ENCODE peak calls at places on chromosomes 11 and 22, in six cellular contexts. A, W, B, O, N and V are unnamed samples. For H3K9me3, the result is how much of the 10 kb centered on the place peaks cover.

GRCh38 chr11:130932086-130932712 is 15.9 kb upstream of the SNX19 start:
- DNase-seq in A (no peak), W (no peak), B (no peak), O (no peak), N (no peak), V (no peak)

GRCh38 chr11:63536669-63537292 is at the start of gene PLAAT4:
- DNase-seq in A (no peak), W (peak), B (peak), O (peak), N (no peak), V (no peak)

GRCh38 chr11:128584253-128584652 is 3.1 kb downstream of the ETS1 start:
- DNase-seq in A (no peak), W (no peak), B (no peak), O (no peak), N (no peak), V (no peak)

GRCh38 chr11:130157840-130158239 is 1.7 kb upstream of the ST14 start:
- DNase-seq in A (no peak), W (no peak), B (no peak), O (no peak), N (no peak), V (no peak)

GRCh38 chr22:17938484-17938924 is 85.9 kb downstream of the MICAL3 start:
- DNase-seq in A (no peak), W (peak), B (peak), O (no peak), N (no peak), V (no peak)

GRCh38 chr11:64355078-64355940 is 3.7 kb upstream of the RPS6KA4 start:
- DNase-seq in A (no peak), W (peak), B (peak), O (peak), N (no peak), V (peak)

GRCh38 chr22:26585104-26585790 is 4.7 kb downstream of the TPST2 start:
- DNase-seq in A (no peak), W (peak), B (peak), O (peak), N (no peak), V (peak)

GRCh38 chr11:100562102-100562501 is 125.0 kb upstream of the ARHGAP42 start:
- DNase-seq in A (no peak), W (peak), B (no peak), O (peak), N (no peak), V (no peak)

GRCh38 chr11:875203-875602 is 32.6 kb downstream of the TSPAN4 start:
- DNase-seq in A (no peak), W (no peak), B (no peak), O (no peak), N (no peak), V (no peak)

GRCh38 chr11:44625759-44626523 is 60.5 kb downstream of the CD82 start:
- DNase-seq in A (peak), W (no peak), B (peak), O (no peak), N (no peak), V (no peak)

GRCh38 chr11:42967653-42968052 is 344.1 kb upstream of the API5 start:
- DNase-seq in A (no peak), W (no peak), B (no peak), O (no peak), N (no peak), V (no peak)

GRCh38 chr22:40449676-40450035 is 79.3 kb downstream of the SGSM3 start:
- DNase-seq in A (no peak), W (no peak), B (no peak), O (peak), N (no peak), V (no peak)

GRCh38 chr11:134513585-134514120 is 101.6 kb upstream of the B3GAT1 start:
- DNase-seq in A (no peak), W (no peak), B (no peak), O (no peak), N (no peak), V (peak)

GRCh38 chr11:107859459-107860239 is 1.1 kb upstream of the SLC35F2 start:
- DNase-seq in A (no peak), W (peak), B (peak), O (peak), N (no peak), V (peak)

GRCh38 chr11:132030896-132031295 is 660.5 kb downstream of the NTM start:
- DNase-seq in A (no peak), W (no peak), B (no peak), O (no peak), N (no peak), V (no peak)

GRCh38 chr11:118138839-118139420 is 13.7 kb downstream of the SCN4B start:
- DNase-seq in A (no peak), W (no peak), B (no peak), O (no peak), N (no peak), V (no peak)

GRCh38 chr11:83060965-83061364 is 10.7 kb downstream of the RAB30 start:
- DNase-seq in A (no peak), W (no peak), B (no peak), O (no peak), N (no peak), V (no peak)

GRCh38 chr11:83063073-83063754 is 8.5 kb downstream of the RAB30 start:
- DNase-seq in A (no peak), W (no peak), B (no peak), O (peak), N (no peak), V (no peak)

GRCh38 chr11:83064011-83064410 is 7.7 kb downstream of the RAB30 start:
- DNase-seq in A (no peak), W (no peak), B (no peak), O (no peak), N (no peak), V (no peak)

GRCh38 chr11:83057721-83058120 is 14.0 kb downstream of the RAB30 start:
- DNase-seq in A (no peak), W (no peak), B (no peak), O (no peak), N (no peak), V (no peak)

DNA sequence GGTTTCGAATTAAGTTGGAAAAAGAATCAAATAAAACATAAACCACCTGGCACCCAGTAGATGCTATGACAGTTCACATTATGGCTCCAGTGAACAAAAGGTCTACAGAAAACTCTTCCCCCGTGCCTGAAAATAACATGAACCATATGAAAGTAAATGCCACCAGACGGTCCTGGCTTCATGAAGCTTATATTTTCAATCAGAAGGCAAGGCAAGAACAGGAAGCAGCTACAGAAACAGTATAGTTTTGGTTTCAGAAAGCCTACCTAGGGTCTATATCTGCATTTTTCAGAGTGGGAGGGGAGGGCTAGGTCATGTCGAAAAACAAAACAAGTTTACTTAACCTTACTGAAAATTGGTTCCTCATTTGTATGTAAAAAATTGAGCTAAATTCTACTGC is 9.8 kb downstream of the RAB30 start:
- DNase-seq in A (no peak), W (no peak), B (no peak), O (no peak), N (no peak), V (no peak)
- H3K9me3 ChIP-seq in A (under half), W (under half), B (under half), O (under half), N (under half), V (under half)

GRCh38 chr11:102891736-102892135 is 17.0 kb upstream of the MMP12 start:
- DNase-seq in A (no peak), W (no peak), B (no peak), O (peak), N (no peak), V (no peak)
- H3K4me3 ChIP-seq in A (no peak), W (no peak), B (no peak), O (no peak), N (no peak), V (no peak)

DNA sequence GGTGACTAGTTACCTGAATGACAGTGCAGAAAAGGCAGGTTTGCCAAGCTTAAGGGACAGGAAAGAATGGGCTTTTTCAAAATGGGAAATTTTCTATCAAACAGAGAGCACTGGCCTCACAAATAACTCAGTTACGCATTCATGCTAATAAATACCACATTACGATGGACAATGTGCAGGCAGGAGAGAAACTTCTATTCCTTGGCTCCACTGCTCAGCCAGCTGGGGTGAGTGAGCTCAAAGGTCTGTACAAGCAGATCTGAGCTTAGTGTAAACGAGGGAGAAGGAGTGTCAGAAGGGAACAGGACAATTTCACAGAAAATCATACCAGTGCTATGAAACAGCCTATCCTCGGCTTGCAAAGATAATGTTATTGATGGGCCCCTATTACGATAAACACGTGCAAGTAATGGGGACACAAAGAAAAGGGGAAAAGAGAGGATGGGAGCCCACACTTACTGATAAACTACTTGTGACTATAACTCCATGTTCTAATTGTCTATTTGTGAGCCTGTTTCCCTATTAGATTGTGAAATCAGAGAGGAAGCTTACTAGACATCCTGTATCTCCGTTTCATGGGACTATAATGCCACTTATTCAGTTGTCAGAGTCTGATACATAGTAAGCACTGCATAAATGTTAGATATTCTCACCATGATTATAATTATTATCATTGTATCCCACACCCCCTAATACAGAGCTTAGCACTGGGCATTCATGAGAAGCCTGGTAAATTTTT is 46.3 kb downstream of the AMOTL1 start:
- DNase-seq in A (no peak), W (no peak), B (no peak), O (no peak), N (no peak), V (no peak)
- H3K9me3 ChIP-seq in A (under half), W (under half), B (under half), O (under half), N (under half), V (under half)

DNA sequence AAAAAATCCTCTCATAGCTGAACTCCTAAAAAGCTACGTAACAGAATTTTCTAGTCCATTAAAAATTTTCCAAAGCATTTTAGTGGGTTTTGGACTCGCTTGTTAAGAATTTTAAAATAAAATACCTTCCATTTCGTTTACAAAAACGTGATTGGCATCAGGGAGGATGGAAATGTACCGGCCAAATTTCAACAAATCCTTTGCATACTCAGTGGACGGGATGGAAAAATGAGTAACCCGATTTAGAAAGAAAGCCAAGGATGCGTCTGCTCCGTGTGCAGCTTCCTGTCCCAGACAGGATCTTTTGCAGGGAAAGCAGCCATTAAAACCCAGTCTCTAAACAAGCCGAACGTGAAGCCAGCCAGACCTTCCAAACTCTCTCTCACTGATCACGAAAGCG is 15.6 kb downstream of the TMEM184B start:
- DNase-seq in A (no peak), W (no peak), B (no peak), O (peak), N (no peak), V (no peak)
- H3K4me3 ChIP-seq in A (peak), W (no peak), B (no peak), O (peak), N (no peak), V (no peak)

GRCh38 chr22:48504519-48505140 is 1323.0 kb downstream of the BRD1 start:
- DNase-seq in A (no peak), W (no peak), B (no peak), O (no peak), N (no peak), V (no peak)

GRCh38 chr22:48506506-48507145 is 1321.0 kb downstream of the BRD1 start:
- DNase-seq in A (no peak), W (no peak), B (no peak), O (no peak), N (no peak), V (no peak)

GRCh38 chr22:48505891-48506290 is 1321.8 kb downstream of the BRD1 start:
- DNase-seq in A (no peak), W (no peak), B (no peak), O (no peak), N (no peak), V (no peak)

GRCh38 chr22:48507595-48508350 is 1319.9 kb downstream of the BRD1 start:
- DNase-seq in A (no peak), W (no peak), B (no peak), O (no peak), N (no peak), V (no peak)

GRCh38 chr22:48507171-48507570 is 1320.5 kb downstream of the BRD1 start:
- DNase-seq in A (no peak), W (no peak), B (no peak), O (no peak), N (no peak), V (no peak)
- H3K9me3 ChIP-seq in A (under half), W (under half), B (under half), O (under half), N (under half), V (under half)

GRCh38 chr11:36793542-36793926 is 195.5 kb upstream of the RAG2 start:
- DNase-seq in A (no peak), W (peak), B (peak), O (peak), N (peak), V (no peak)

GRCh38 chr11:36791957-36792356 is 193.9 kb upstream of the RAG2 start:
- DNase-seq in A (no peak), W (no peak), B (no peak), O (no peak), N (no peak), V (no peak)

GRCh38 chr11:36790450-36790849 is 192.4 kb upstream of the RAG2 start:
- DNase-seq in A (no peak), W (no peak), B (no peak), O (no peak), N (no peak), V (no peak)

GRCh38 chr11:36792870-36793541 is 195.0 kb upstream of the RAG2 start:
- DNase-seq in A (no peak), W (no peak), B (peak), O (no peak), N (no peak), V (no peak)
- H3K4me3 ChIP-seq in A (no peak), W (no peak), B (no peak), O (peak), N (no peak), V (no peak)

GRCh38 chr11:71334191-71334590 is 81.8 kb upstream of the SHANK2 start:
- DNase-seq in A (no peak), W (no peak), B (no peak), O (no peak), N (no peak), V (peak)

GRCh38 chr11:71330996-71331395 is 78.6 kb upstream of the SHANK2 start:
- DNase-seq in A (no peak), W (no peak), B (no peak), O (no peak), N (no peak), V (peak)

GRCh38 chr11:71331631-71332030 is 79.3 kb upstream of the SHANK2 start:
- DNase-seq in A (no peak), W (no peak), B (no peak), O (no peak), N (no peak), V (peak)

GRCh38 chr11:71332046-71332445 is 79.7 kb upstream of the SHANK2 start:
- DNase-seq in A (no peak), W (no peak), B (no peak), O (no peak), N (no peak), V (peak)

DNA sequence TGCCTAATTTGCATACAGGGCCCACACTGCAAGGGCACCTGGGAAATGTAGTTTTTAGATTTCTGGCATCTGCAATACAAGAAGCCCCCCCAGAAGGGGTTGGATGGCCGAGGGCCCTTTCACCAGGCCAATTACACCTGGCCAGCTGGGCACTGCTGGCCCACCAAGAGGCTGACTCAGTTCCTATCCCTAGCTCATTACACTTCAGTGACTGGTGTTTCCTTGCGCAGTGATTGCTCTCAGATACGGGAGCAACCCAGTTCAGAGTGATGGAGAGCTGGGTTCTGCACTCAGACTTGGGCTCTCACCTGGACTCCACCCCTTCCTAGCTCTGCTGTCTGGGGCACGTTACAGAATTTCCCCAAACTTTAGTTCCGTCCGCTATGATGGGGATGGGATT is 81.1 kb upstream of the SHANK2 start:
- DNase-seq in A (no peak), W (no peak), B (no peak), O (no peak), N (no peak), V (peak)
- H3K9me3 ChIP-seq in A (under half), W (under half), B (under half), O (under half), N (under half), V (under half)

DNA sequence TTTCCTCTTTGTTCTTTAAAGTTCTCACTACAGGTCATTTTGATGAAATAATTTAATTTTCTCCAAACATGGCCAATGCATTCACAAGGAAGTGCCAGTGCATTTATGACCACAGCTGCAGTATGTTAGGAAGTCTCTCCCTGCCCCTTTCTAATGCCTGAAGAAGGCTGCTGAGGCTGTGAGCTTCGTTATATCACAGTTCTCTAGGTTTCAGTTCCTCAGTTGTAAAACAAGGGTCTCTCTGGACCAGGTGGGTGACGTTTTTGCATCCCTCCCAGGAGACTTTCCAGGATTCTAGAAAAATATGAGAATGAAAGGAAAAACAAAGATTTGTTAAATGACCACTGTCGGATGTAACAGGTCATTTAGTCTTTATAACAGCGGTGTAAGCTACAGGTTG is 171.6 kb downstream of the LARGE1 start:
- DNase-seq in A (no peak), W (no peak), B (no peak), O (no peak), N (no peak), V (no peak)
- H3K4me3 ChIP-seq in A (no peak), W (no peak), B (no peak), O (no peak), N (no peak), V (no peak)

GRCh38 chr22:29230916-29231875 is 25.5 kb downstream of the EMID1 start:
- DNase-seq in A (no peak), W (no peak), B (no peak), O (no peak), N (no peak), V (no peak)
- H3K9me3 ChIP-seq in A (under half), W (under half), B (under half), O (under half), N (under half), V (under half)

GRCh38 chr11:61361237-61361636 is 445 bp downstream of the CYB561A3 start:
- DNase-seq in A (no peak), W (no peak), B (no peak), O (no peak), N (no peak), V (no peak)
- H3K4me3 ChIP-seq in A (peak), W (peak), B (peak), O (peak), N (peak), V (peak)